ENCODE peak calls at places on chromosomes 11 and 22, in five cellular contexts. H, J, R, O and I are unnamed samples.

GRCh38 chr22:40524392-40525249 is 111.9 kb downstream of the MRTFA start:
- DNase-seq in R (no peak), H (peak; percentile 13), J (peak; percentile 19), O (no peak), I (no peak)

GRCh38 chr11:73322986-73323306 is 14.9 kb downstream of the ARHGEF17 start:
- DNase-seq in R (no peak), O (no peak), H (no peak), J (no peak), I (no peak)

GRCh38 chr22:50148991-50149721 is 21.4 kb upstream of the PANX2 start:
- DNase-seq in H (peak; percentile 84), R (peak; percentile 94), O (peak; percentile 82), J (peak; percentile 46), I (peak; percentile 95)

GRCh38 chr11:4093519-4094347 is 866 bp upstream of the RRM1 start:
- DNase-seq in J (no peak), O (no peak), H (peak; percentile 25), R (no peak), I (no peak)

GRCh38 chr11:118212781-118213565 is 11.8 kb downstream of the JAML start:
- DNase-seq in R (no peak), O (no peak), H (no peak), J (no peak), I (no peak)

GRCh38 chr11:17157773-17158172 is 50.0 kb downstream of the PIK3C2A start:
- DNase-seq in O (no peak), R (no peak), J (no peak), H (no peak), I (no peak)

GRCh38 chr11:15159085-15159484 is 44.4 kb downstream of the INSC start:
- DNase-seq in J (no peak), O (no peak), H (peak; percentile 25), R (peak; percentile 18), I (no peak)

GRCh38 chr11:103826856-103827255 is 209.6 kb upstream of the DDI1 start:
- DNase-seq in J (no peak), O (no peak), H (no peak), R (no peak), I (no peak)

GRCh38 chr11:109015283-109015682 is 350.4 kb downstream of the DDX10 start:
- DNase-seq in R (no peak), O (no peak), J (no peak), H (no peak), I (no peak)

GRCh38 chr11:118660646-118661424 is 18.6 kb downstream of the TREH start:
- DNase-seq in J (peak; percentile 24), H (no peak), R (no peak), O (no peak), I (no peak)

GRCh38 chr11:91664521-91664920 is 560.1 kb upstream of the FAT3 start:
- DNase-seq in O (no peak), R (no peak), J (no peak), H (no peak), I (no peak)

GRCh38 chr11:3916962-3917361 is 61.5 kb downstream of the STIM1 start:
- DNase-seq in R (no peak), H (no peak), J (no peak), O (no peak), I (no peak)

GRCh38 chr22:31922593-31922992 is 21.7 kb upstream of the YWHAH start:
- DNase-seq in H (no peak), O (no peak), J (no peak), R (no peak), I (no peak)

GRCh38 chr11:10414659-10415058 is 40.4 kb upstream of the AMPD3 start:
- DNase-seq in J (no peak), R (no peak), O (no peak), H (no peak), I (peak; percentile 19)

GRCh38 chr22:43262990-43263644 is 76.2 kb upstream of the TTLL12 start:
- DNase-seq in O (no peak), H (peak; percentile 49), J (peak; percentile 85), R (peak; percentile 57), I (peak; percentile 52)

GRCh38 chr11:36333897-36334296 is 37.8 kb downstream of the PRR5L start:
- DNase-seq in R (no peak), O (no peak), J (no peak), H (peak; percentile 69), I (no peak)

GRCh38 chr11:73271936-73272679 is at the start of gene P2RY6:
- DNase-seq in R (no peak), J (peak; percentile 75), O (no peak), H (peak; percentile 33), I (no peak)

GRCh38 chr11:126592496-126593410 is 237.3 kb downstream of the ST3GAL4 start:
- DNase-seq in R (no peak), O (no peak), H (no peak), J (no peak), I (no peak)

GRCh38 chr11:12838463-12839120 is 164.4 kb downstream of the TEAD1 start:
- DNase-seq in O (no peak), J (no peak), R (no peak), H (no peak), I (no peak)

DNA sequence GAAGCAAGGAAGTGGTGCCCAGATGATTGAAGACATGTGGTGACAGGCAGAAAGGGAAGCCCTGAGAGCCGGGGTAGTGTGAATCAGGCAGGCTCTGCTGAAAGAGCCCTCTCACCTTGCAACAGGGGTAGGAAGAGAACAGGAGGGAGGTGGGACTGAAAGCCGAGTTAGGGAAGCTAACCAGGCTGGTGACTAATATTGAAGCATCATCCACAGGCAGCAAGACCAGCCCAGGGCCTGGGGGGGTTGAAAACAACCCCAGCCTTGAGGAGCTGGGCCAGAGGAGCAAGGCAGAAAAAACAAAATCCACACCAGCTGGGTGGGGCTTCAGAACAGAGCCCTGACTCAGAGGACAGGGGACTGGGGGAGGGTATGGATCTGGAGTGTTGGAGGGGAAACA is 35.0 kb upstream of the CRTAM start:
- DNase-seq in O (no peak), R (no peak), J (no peak), H (no peak), I (no peak)
- TF ChIP-seq POLR2AphosphoS5 in O (no peak), R (no peak), J (no peak), H (no peak), I (no peak)

DNA sequence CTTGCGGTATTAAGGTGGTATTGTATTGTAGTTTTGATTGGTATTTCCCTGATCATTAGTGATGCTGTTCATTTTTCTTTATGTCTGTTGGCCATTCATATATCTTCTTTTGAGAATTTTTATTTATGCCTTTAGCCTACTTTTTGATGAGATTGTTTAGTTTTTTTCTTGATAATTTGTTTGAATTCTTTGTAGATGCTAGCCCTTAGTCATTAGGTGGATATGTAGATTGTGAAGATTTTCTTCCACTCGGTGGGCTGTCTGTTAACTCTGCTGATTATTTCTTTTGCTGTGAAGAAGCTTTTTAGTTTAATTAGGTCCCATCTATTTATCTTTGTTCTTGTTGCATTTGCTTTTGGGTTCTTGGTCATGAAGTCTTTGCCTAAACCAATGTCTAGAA is 115.4 kb downstream of the VPREB1 start:
- DNase-seq in J (no peak), H (no peak), O (no peak), R (no peak), I (no peak)
- TF ChIP-seq TAF1 in J (no peak), H (no peak), O (no peak), R (no peak), I (no peak)

DNA sequence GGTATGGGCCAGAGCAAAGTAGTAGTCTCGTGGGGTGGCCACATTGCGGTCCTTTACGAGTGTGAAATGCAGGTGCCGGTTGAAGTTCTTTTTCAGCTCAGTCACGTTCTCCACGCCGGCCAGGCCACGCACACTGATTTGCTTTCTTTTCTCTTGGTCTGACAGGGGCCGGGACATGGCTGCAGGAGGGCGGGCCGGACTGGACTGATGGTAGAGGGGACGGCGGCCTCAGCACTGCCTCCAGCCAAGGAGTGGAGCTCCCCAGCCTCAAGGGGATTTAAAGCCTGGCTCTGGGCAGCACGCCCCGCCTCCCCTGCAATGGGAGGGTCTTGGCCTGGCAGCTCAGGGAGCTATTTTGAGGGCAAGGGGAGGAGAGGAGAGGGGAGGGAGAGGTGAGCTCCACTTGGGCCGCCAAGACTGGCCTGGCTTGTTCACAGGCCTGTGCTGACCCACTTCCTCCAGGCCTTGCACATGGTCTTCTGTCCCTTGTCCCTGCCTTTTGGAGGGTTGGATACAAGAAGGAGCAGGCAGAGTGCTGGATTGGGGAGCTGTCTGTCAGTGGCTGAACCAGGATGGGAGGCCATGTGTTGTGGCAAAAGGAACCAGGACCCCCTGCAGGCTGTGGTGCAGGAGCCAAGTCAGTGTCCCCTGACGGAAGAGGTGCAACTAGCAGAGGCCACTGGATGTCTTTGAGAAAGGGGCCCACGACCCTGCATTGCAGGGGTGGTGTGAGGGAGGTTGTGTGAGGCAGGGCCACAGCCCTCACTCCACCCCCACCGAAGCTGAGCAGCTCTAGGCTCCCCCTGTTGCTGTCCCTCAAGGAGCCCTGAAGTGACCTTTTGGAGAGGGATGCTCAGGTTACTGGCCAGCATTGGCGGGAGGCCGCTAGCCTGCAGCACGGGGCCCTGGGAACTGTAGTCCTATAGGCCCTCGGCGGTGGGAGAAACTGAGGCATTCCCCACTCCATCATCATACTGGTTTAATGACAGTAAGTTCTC is at the start of gene PYGM:
- DNase-seq in H (peak; percentile 36), R (no peak), O (peak; percentile 86), J (no peak), I (no peak)
- TF ChIP-seq POLR2AphosphoS5 in H (no peak), R (peak; percentile 43), O (peak; percentile 13), J (no peak), I (no peak)

DNA sequence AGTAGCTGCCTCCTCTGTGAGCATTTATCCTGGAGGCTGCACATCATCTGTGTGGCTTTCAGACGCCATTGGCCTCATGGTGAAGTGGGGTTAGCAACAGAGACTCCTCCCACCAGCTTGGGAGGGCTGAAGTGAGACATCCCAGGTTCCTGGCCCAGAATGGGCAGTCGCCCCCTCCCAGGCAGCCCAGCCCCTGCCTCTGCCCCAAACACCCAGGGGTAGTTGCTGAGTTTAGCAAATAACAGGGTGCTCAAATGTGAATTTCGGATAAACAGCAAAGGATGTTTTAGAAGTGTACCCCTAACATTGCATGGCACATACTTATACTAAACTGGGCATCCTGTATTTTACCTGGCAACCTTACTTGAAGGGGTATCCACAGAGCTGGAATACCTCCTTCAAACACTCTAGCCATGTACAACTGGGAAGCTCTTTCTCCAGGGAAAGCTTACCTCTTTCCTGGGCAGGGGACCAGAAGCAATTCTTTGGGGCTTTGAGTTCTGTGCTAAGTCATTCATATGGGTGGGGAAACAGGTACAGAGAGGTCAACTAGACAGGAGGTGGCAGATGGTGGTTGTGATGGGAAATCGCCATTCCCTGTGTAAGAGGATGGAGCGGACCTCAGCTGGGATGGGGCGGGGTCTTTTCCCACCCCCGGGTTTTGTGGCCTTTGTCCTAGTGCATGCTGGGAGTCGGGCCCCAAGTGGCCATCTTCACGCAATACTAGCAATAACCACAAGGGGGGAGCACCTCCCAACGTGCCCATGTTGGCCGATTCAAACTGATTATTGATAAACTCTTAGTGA is 19.3 kb downstream of the MTFP1 start:
- DNase-seq in R (no peak), H (peak; percentile 79), O (peak; percentile 91), J (peak; percentile 41), I (peak; percentile 73)
- TF ChIP-seq TAF1 in R (no peak), H (no peak), O (peak; percentile 28), J (no peak), I (no peak)